ENCODE peak calls at places on chromosomes 13 and 19, in five cellular contexts. One of them, this sample, is unnamed.

GRCh38 chr19:12664406-12665280 is 1.9 kb downstream of the MAN2B1 start:
- DNase-seq in foreskin fibroblast: peak
- DNase-seq in tibial artery: no peak
- DNase-seq in CD8-positive, alpha-beta T cell: no peak
- DNase-seq in osteoblast: peak
- DNase-seq in this sample: no peak

GRCh38 chr19:35247526-35248309 is 1.1 kb upstream of the LSR start:
- DNase-seq in foreskin fibroblast: peak
- DNase-seq in tibial artery: peak
- DNase-seq in CD8-positive, alpha-beta T cell: peak
- DNase-seq in osteoblast: no peak
- DNase-seq in this sample: no peak

GRCh38 chr13:114147803-114148520 is 15.5 kb upstream of the RASA3 start:
- DNase-seq in foreskin fibroblast: no peak
- DNase-seq in tibial artery: peak
- DNase-seq in CD8-positive, alpha-beta T cell: no peak
- DNase-seq in osteoblast: peak
- DNase-seq in this sample: no peak

GRCh38 chr13:74201530-74201929 is 67.3 kb upstream of the KLF12 start:
- DNase-seq in foreskin fibroblast: no peak
- DNase-seq in tibial artery: no peak
- DNase-seq in CD8-positive, alpha-beta T cell: no peak
- DNase-seq in osteoblast: peak
- DNase-seq in this sample: peak

GRCh38 chr19:50315773-50316448 is 13.3 kb downstream of the KCNC3 start:
- DNase-seq in foreskin fibroblast: no peak
- DNase-seq in tibial artery: no peak
- DNase-seq in CD8-positive, alpha-beta T cell: no peak
- DNase-seq in osteoblast: peak
- DNase-seq in this sample: no peak

GRCh38 chr19:10895363-10895762 is 24.0 kb downstream of the CARM1 start:
- DNase-seq in foreskin fibroblast: no peak
- DNase-seq in tibial artery: no peak
- DNase-seq in CD8-positive, alpha-beta T cell: no peak
- DNase-seq in osteoblast: no peak
- DNase-seq in this sample: no peak

GRCh38 chr19:42540071-42540553 is 11.8 kb upstream of the CEACAM1 start:
- DNase-seq in foreskin fibroblast: peak
- DNase-seq in tibial artery: no peak
- DNase-seq in CD8-positive, alpha-beta T cell: no peak
- DNase-seq in osteoblast: no peak
- DNase-seq in this sample: no peak

GRCh38 chr13:57633950-57634828 is 2.6 kb downstream of the PCDH17 start:
- DNase-seq in foreskin fibroblast: peak
- DNase-seq in tibial artery: peak
- DNase-seq in CD8-positive, alpha-beta T cell: no peak
- DNase-seq in osteoblast: peak
- DNase-seq in this sample: no peak

GRCh38 chr19:53961523-53962345 is 1.0 kb upstream of the CACNG8 start:
- DNase-seq in foreskin fibroblast: no peak
- DNase-seq in tibial artery: no peak
- DNase-seq in CD8-positive, alpha-beta T cell: no peak
- DNase-seq in osteoblast: peak
- DNase-seq in this sample: no peak

GRCh38 chr19:50008532-50008931 is 16.6 kb downstream of the VRK3 start:
- DNase-seq in foreskin fibroblast: peak
- DNase-seq in tibial artery: no peak
- DNase-seq in CD8-positive, alpha-beta T cell: no peak
- DNase-seq in osteoblast: no peak
- DNase-seq in this sample: no peak

GRCh38 chr19:3160219-3160618 is 18.4 kb upstream of the S1PR4 start:
- DNase-seq in foreskin fibroblast: no peak
- DNase-seq in tibial artery: no peak
- DNase-seq in CD8-positive, alpha-beta T cell: no peak
- DNase-seq in osteoblast: no peak
- DNase-seq in this sample: no peak

GRCh38 chr13:52195052-52195837 is 35.8 kb upstream of the NEK3 start:
- DNase-seq in foreskin fibroblast: peak
- DNase-seq in tibial artery: peak
- DNase-seq in CD8-positive, alpha-beta T cell: peak
- DNase-seq in osteoblast: peak
- DNase-seq in this sample: peak

GRCh38 chr19:12782424-12783225 is 7.3 kb upstream of the HOOK2 start:
- DNase-seq in foreskin fibroblast: peak
- DNase-seq in tibial artery: peak
- DNase-seq in CD8-positive, alpha-beta T cell: peak
- DNase-seq in osteoblast: peak
- DNase-seq in this sample: peak

GRCh38 chr13:35984776-35985453 is 146.3 kb downstream of the DCLK1 start:
- DNase-seq in foreskin fibroblast: no peak
- DNase-seq in tibial artery: no peak
- DNase-seq in CD8-positive, alpha-beta T cell: no peak
- DNase-seq in osteoblast: no peak
- DNase-seq in this sample: no peak

GRCh38 chr19:23283925-23284324 is 33.7 kb upstream of the ZNF724 start:
- DNase-seq in foreskin fibroblast: peak
- DNase-seq in tibial artery: peak
- DNase-seq in CD8-positive, alpha-beta T cell: peak
- DNase-seq in osteoblast: no peak
- DNase-seq in this sample: peak

GRCh38 chr19:27890206-27890605 is 1322.7 kb downstream of the UQCRFS1 start:
- DNase-seq in foreskin fibroblast: no peak
- DNase-seq in tibial artery: no peak
- DNase-seq in CD8-positive, alpha-beta T cell: no peak
- DNase-seq in osteoblast: peak
- DNase-seq in this sample: no peak

GRCh38 chr13:51158365-51158764 is 47.3 kb upstream of the C13orf42 start:
- DNase-seq in foreskin fibroblast: no peak
- DNase-seq in tibial artery: no peak
- DNase-seq in CD8-positive, alpha-beta T cell: no peak
- DNase-seq in osteoblast: no peak
- DNase-seq in this sample: no peak

GRCh38 chr13:33080962-33081655 is 64.9 kb downstream of the KL start:
- DNase-seq in foreskin fibroblast: peak
- DNase-seq in tibial artery: no peak
- DNase-seq in CD8-positive, alpha-beta T cell: no peak
- DNase-seq in osteoblast: peak
- DNase-seq in this sample: no peak

GRCh38 chr19:12788682-12789097 is 2.6 kb upstream of the JUNB start:
- DNase-seq in foreskin fibroblast: peak
- DNase-seq in tibial artery: peak
- DNase-seq in CD8-positive, alpha-beta T cell: no peak
- DNase-seq in osteoblast: peak
- DNase-seq in this sample: peak

GRCh38 chr19:2949939-2950285 is 5.1 kb upstream of the ZNF77 start:
- DNase-seq in foreskin fibroblast: peak
- DNase-seq in tibial artery: no peak
- DNase-seq in CD8-positive, alpha-beta T cell: peak
- DNase-seq in osteoblast: peak
- DNase-seq in this sample: peak

GRCh38 chr19:9793051-9793591 is 24.6 kb upstream of the ZNF846 start:
- DNase-seq in foreskin fibroblast: peak
- DNase-seq in tibial artery: no peak
- DNase-seq in CD8-positive, alpha-beta T cell: peak
- DNase-seq in osteoblast: peak
- DNase-seq in this sample: peak

GRCh38 chr19:2328401-2329161 is at the start of the genes LSM7 and SPPL2B:
- DNase-seq in foreskin fibroblast: peak
- DNase-seq in tibial artery: peak
- DNase-seq in CD8-positive, alpha-beta T cell: peak
- DNase-seq in osteoblast: peak
- DNase-seq in this sample: peak

GRCh38 chr19:35332817-35333216 is 3.8 kb downstream of the CD22 start:
- DNase-seq in foreskin fibroblast: no peak
- DNase-seq in tibial artery: no peak
- DNase-seq in CD8-positive, alpha-beta T cell: no peak
- DNase-seq in osteoblast: peak
- DNase-seq in this sample: no peak

GRCh38 chr13:75226755-75227435 is 255.1 kb downstream of the TBC1D4 start:
- DNase-seq in foreskin fibroblast: peak
- DNase-seq in tibial artery: no peak
- DNase-seq in CD8-positive, alpha-beta T cell: no peak
- DNase-seq in osteoblast: peak
- DNase-seq in this sample: peak

GRCh38 chr13:63044617-63045016 is 1629.0 kb upstream of the PCDH20 start:
- DNase-seq in foreskin fibroblast: no peak
- DNase-seq in tibial artery: no peak
- DNase-seq in CD8-positive, alpha-beta T cell: no peak
- DNase-seq in osteoblast: no peak
- DNase-seq in this sample: no peak

DNA sequence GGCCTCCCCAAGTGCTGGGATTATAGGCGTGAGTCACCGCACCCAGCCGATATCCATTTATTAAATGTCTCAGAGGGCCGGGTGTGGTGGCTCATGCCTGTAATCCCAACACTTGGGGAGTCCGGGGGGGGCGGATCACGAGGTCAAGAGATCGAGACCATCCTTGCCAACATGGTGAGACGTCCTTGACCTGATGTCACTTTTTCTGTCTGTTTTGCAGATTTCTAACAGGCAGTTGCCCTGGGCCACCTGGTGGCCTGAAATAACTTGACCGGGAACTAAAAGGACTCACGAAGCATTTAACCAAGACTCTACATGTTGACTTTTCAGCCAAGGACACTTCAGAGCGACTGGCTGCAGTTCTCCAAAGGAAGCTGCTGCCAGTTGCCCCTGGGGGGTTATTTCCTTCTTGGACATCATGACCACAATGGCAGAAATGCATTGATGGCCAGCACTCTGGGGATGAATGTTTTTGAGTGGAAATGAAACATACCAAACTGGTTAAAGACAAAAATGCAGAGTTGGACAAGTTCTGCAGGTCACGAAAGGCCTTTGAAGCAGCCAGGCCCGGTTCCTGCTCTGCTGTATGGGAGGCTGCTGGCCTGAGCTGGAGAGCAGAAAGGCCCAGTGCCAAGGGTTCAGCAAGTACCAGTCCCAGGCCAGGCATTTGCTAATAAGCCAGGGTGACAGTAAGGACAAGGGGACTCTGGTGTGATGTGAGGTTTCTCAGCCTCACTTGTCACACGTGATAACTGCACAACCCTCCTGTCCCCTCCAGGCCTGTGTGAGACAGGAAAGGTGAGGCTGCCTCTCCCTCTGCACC is 8.3 kb downstream of the ZNF837 start:
- DNase-seq in foreskin fibroblast: peak
- DNase-seq in tibial artery: no peak
- DNase-seq in CD8-positive, alpha-beta T cell: no peak
- DNase-seq in osteoblast: peak
- DNase-seq in this sample: no peak
- TF ChIP-seq CTCF in foreskin fibroblast: peak
- TF ChIP-seq CTCF in tibial artery: no peak
- TF ChIP-seq CTCF in CD8-positive, alpha-beta T cell: no peak
- TF ChIP-seq CTCF in osteoblast: peak
- TF ChIP-seq CTCF in this sample: no peak

GRCh38 chr13:30735025-30735967 is at the start of gene ALOX5AP:
- DNase-seq in foreskin fibroblast: no peak
- DNase-seq in tibial artery: no peak
- DNase-seq in CD8-positive, alpha-beta T cell: no peak
- DNase-seq in osteoblast: no peak
- DNase-seq in this sample: no peak

GRCh38 chr13:30738526-30738925 is 3.2 kb downstream of the ALOX5AP start:
- DNase-seq in foreskin fibroblast: no peak
- DNase-seq in tibial artery: no peak
- DNase-seq in CD8-positive, alpha-beta T cell: no peak
- DNase-seq in osteoblast: no peak
- DNase-seq in this sample: no peak

GRCh38 chr13:30736461-30736860 is 1.1 kb downstream of the ALOX5AP start:
- DNase-seq in foreskin fibroblast: no peak
- DNase-seq in tibial artery: no peak
- DNase-seq in CD8-positive, alpha-beta T cell: no peak
- DNase-seq in osteoblast: no peak
- DNase-seq in this sample: no peak

GRCh38 chr13:30737511-30738342 is 2.4 kb downstream of the ALOX5AP start:
- DNase-seq in foreskin fibroblast: no peak
- DNase-seq in tibial artery: no peak
- DNase-seq in CD8-positive, alpha-beta T cell: no peak
- DNase-seq in osteoblast: peak
- DNase-seq in this sample: no peak

DNA sequence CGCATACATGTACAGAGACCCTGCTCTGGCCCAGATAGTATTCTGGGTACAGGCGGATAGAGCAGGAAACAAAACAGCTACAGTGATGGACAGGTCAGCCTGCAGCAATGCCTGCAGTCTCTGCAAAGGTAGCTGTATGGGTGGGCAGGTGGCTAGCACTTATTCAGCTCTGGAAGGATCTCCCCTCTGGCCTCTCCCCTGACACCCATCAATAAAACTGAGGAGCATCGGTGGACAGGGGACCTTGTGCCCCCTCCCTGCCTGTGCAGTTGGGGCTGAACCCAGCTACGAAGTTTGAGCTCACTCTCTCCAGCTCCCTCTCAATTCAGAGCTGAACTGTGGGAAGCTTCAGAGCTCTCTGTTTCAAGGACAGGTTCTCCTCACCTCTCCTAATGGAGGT is 1.6 kb downstream of the ALOX5AP start:
- DNase-seq in foreskin fibroblast: no peak
- DNase-seq in tibial artery: no peak
- DNase-seq in CD8-positive, alpha-beta T cell: no peak
- DNase-seq in osteoblast: no peak
- DNase-seq in this sample: no peak
- H3K4me3 ChIP-seq in foreskin fibroblast: no peak
- H3K4me3 ChIP-seq in tibial artery: peak
- H3K4me3 ChIP-seq in CD8-positive, alpha-beta T cell: peak
- H3K4me3 ChIP-seq in osteoblast: no peak
- H3K4me3 ChIP-seq in this sample: no peak

DNA sequence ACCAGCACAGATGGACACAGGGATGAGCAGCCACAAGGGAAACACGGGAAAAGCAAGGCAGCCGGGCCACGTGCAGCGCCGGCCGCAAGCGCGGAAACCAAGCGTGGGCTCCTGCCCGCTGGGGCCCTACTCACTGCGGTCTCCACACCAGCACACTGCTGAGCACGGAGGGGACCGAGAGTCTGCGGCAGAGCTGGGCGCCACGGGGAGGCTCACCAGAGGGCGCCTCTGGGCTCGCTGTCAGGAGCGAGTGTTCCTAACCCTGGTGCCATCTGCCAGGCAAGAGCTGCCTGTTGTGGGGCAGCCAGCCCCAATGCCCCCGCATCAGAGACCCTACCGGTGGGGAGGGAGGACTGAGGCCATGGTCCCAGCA is 26.5 kb downstream of the MPND start:
- DNase-seq in foreskin fibroblast: peak
- DNase-seq in tibial artery: peak
- DNase-seq in CD8-positive, alpha-beta T cell: peak
- DNase-seq in osteoblast: peak
- DNase-seq in this sample: peak
- TF ChIP-seq CTCF in foreskin fibroblast: peak
- TF ChIP-seq CTCF in tibial artery: no peak
- TF ChIP-seq CTCF in CD8-positive, alpha-beta T cell: peak
- TF ChIP-seq CTCF in osteoblast: peak
- TF ChIP-seq CTCF in this sample: peak

DNA sequence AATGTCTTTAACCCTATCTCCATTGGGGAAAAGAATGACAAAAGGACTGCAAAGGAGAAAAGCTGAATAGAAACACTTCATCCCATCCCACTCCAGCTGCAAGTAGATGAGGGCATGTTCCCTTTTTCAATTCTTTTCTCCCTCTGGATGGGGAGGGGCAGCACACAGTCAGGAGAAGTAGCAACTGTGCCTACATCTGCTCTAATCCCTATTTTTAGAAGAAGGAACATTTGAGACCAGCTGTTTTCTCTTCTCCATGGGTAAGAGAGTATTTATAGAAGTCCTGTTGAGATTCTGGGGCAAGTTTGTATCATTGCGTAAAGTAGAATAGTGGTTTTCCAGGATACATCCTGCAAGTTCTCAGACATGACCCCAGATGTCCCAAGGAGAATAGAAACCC is 9.3 kb upstream of the GTF3A start:
- DNase-seq in foreskin fibroblast: no peak
- DNase-seq in tibial artery: no peak
- DNase-seq in CD8-positive, alpha-beta T cell: no peak
- DNase-seq in osteoblast: no peak
- DNase-seq in this sample: no peak
- H3K4me3 ChIP-seq in foreskin fibroblast: no peak
- H3K4me3 ChIP-seq in tibial artery: no peak
- H3K4me3 ChIP-seq in CD8-positive, alpha-beta T cell: no peak
- H3K4me3 ChIP-seq in osteoblast: no peak
- H3K4me3 ChIP-seq in this sample: no peak

This sample was measured in AG10803.